ENCODE peak calls at places on chromosomes 3 and 15, in five cellular contexts. D, S, Z, C and V are unnamed samples.

GRCh38 chr15:68608206-68608843 is 29.5 kb downstream of the CORO2B start:
- DNase-seq in D (no peak), S (peak; percentile 44), Z (no peak), C (no peak), V (no peak)

GRCh38 chr3:24951186-24951585 is 456.5 kb upstream of the THRB start:
- DNase-seq in D (no peak), S (no peak), Z (no peak), C (no peak), V (no peak)

GRCh38 chr3:72157782-72158638 is 373.1 kb upstream of the PROK2 start:
- DNase-seq in D (no peak), S (no peak), Z (no peak), C (no peak), V (no peak)

GRCh38 chr3:169272533-169272932 is 391.0 kb downstream of the MECOM start:
- DNase-seq in D (no peak), S (no peak), Z (no peak), C (no peak), V (no peak)

GRCh38 chr15:37094542-37095196 is 5.7 kb downstream of the MEIS2 start:
- DNase-seq in D (no peak), S (no peak), Z (no peak), C (no peak), V (no peak)

GRCh38 chr15:76346666-76347506 is 10.3 kb downstream of the ISL2 start:
- DNase-seq in D (no peak), S (peak; percentile 85), Z (peak; percentile 28), C (no peak), V (no peak)

GRCh38 chr3:72818915-72819314 is 29.3 kb downstream of the SHQ1 start:
- DNase-seq in D (no peak), S (no peak), Z (no peak), C (no peak), V (no peak)

GRCh38 chr3:11455977-11456376 is 183.8 kb downstream of the ATG7 start:
- DNase-seq in D (no peak), S (no peak), Z (no peak), C (no peak), V (no peak)

GRCh38 chr3:186360779-186361178 is 1.3 kb downstream of the DGKG start:
- DNase-seq in D (no peak), S (peak; percentile 87), Z (no peak), C (peak; percentile 10), V (no peak)

GRCh38 chr3:40290396-40290795 is 19.1 kb upstream of the EIF1B start:
- DNase-seq in D (no peak), S (peak; percentile 35), Z (no peak), C (no peak), V (no peak)

GRCh38 chr3:10378742-10379141 is 57.8 kb upstream of the SEC13 start:
- DNase-seq in D (no peak), S (no peak), Z (no peak), C (no peak), V (no peak)

GRCh38 chr3:72343078-72343477 is 505.2 kb downstream of the SHQ1 start:
- DNase-seq in D (no peak), S (no peak), Z (no peak), C (no peak), V (no peak)

GRCh38 chr3:23620044-23620443 is 185.7 kb upstream of the UBE2E1 start:
- DNase-seq in D (no peak), S (no peak), Z (no peak), C (no peak), V (no peak)

GRCh38 chr3:132469326-132469725 is 52.0 kb downstream of the DNAJC13 start:
- DNase-seq in D (no peak), S (no peak), Z (no peak), C (no peak), V (no peak)

GRCh38 chr3:13119471-13120220 is 46.4 kb upstream of the IQSEC1 start:
- DNase-seq in D (no peak), S (no peak), Z (no peak), C (no peak), V (no peak)

GRCh38 chr3:160754371-160754854 is 1.6 kb upstream of the PPM1L start:
- DNase-seq in D (no peak), S (no peak), Z (no peak), C (peak; percentile 41), V (peak; percentile 55)

GRCh38 chr3:185216587-185216918 is 37.3 kb downstream of the EHHADH start:
- DNase-seq in D (no peak), S (no peak), Z (no peak), C (no peak), V (no peak)

GRCh38 chr3:182238141-182238540 is 526.4 kb downstream of the SOX2 start:
- DNase-seq in D (no peak), S (no peak), Z (no peak), C (no peak), V (no peak)

GRCh38 chr3:57006048-57006709 is 54.3 kb upstream of the SPATA12 start:
- DNase-seq in D (no peak), S (no peak), Z (no peak), C (no peak), V (no peak)
- TF ChIP-seq CTCF in D (no peak), S (no peak), Z (no peak), C (no peak), V (no peak)

DNA sequence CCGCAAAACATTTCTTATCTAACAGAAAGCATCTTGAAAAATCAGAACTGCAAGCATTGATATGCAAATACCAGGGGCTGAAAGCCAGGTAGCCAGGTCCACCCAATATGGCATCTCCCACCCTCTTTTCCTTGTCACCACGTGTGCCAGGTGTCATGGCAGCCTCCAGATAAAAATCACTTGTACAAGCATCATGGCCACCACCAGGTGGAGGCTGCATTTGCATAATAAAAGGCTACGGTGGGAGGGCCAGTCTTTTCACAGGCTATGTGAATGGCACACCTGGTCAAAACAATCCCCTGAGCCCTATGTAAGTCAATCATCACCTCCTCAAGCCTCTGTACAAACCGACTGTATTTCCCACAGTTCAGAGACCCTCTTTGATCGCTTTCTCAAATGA is 1233.1 kb upstream of the ALCAM start:
- DNase-seq in D (no peak), S (no peak), Z (no peak), C (no peak), V (no peak)
- TF ChIP-seq CTCF in D (no peak), S (no peak), Z (no peak), C (no peak), V (no peak)

GRCh38 chr15:86685263-86685662 is 605.6 kb downstream of the AGBL1 start:
- DNase-seq in D (no peak), S (no peak), Z (no peak), C (no peak), V (no peak)

GRCh38 chr15:86690566-86690965 is 610.9 kb downstream of the AGBL1 start:
- DNase-seq in D (no peak), S (no peak), Z (no peak), C (no peak), V (no peak)

GRCh38 chr15:86691091-86691490 is 611.4 kb downstream of the AGBL1 start:
- DNase-seq in D (no peak), S (no peak), Z (no peak), C (no peak), V (no peak)
- TF ChIP-seq CTCF in D (no peak), S (no peak), Z (no peak), C (no peak), V (no peak)

DNA sequence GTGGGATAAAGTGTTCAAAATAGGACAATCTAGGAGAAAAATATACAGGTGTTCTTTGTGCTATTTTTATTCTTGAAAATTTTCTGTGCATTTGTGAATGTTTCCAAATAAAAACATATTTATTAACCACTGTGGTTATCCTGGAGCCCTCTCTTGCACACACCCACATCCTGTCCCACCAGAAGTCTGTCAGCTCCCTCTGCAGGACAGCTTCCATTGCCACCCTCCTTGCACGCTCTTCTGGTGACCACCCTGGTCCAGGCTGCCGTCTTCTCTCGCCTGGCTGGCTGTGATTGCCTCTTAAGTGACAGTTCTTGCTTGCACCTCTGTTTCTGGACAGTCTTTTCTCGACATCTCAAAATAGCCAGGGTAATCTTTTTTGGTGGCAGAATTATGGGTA is 394.0 kb downstream of the LRTM1 start:
- DNase-seq in D (no peak), S (no peak), Z (no peak), C (no peak), V (no peak)
- TF ChIP-seq CTCF in D (no peak), S (no peak), Z (no peak), C (no peak), V (no peak)

DNA sequence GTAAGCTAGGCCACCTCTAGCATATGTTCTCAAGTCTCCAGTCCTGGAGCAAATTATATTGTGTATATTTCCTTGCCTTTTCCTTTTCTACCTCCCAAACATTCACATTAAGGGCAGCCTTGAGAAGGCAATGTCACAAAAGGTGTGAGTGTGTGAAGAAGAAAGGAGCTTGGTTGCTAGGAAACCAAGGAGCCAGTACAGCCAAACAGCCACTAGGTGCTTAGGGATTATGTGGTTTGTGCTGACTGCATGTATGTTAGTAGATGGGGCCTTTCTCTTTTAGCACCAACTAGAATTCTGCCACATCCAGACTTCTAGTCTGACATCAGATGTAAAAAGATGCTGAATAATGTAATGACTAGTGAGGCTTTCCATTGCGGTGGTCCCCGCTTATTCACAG is 118.8 kb upstream of the DAZL start:
- DNase-seq in D (no peak), S (no peak), Z (no peak), C (peak; percentile 4), V (no peak)
- TF ChIP-seq CTCF in D (no peak), S (no peak), Z (peak; percentile 51), C (no peak), V (no peak)